ENCODE peak calls at places on chromosomes 6 and 20, in four cellular contexts. L is heart left ventricle, D is adrenal gland, O is A549. V is an unnamed sample.

GRCh38 chr6:39882567-39882953 is 51.7 kb downstream of the MOCS1 start:
- DNase-seq in L (peak; percentile 69), D (peak; percentile 72), O (no peak), V (no peak)

GRCh38 chr6:25174678-25175077 is 104.5 kb upstream of the CARMIL1 start:
- DNase-seq in L (no peak), D (no peak), O (no peak), V (no peak)

GRCh38 chr6:2940851-2941250 is 30.5 kb downstream of the SERPINB6 start:
- DNase-seq in L (no peak), D (no peak), O (no peak), V (no peak)

GRCh38 chr6:84764332-84765049 is at the start of gene TBX18:
- DNase-seq in L (peak; percentile 91), D (peak; percentile 71), O (peak; percentile 98), V (peak; percentile 87)

GRCh38 chr6:81998432-81998831 is 246.0 kb upstream of the TENT5A start:
- DNase-seq in L (no peak), D (no peak), O (no peak), V (no peak)

GRCh38 chr6:139148557-139149220 is 13.8 kb downstream of the HECA start:
- DNase-seq in L (no peak), D (no peak), O (no peak), V (no peak)

GRCh38 chr6:37122861-37123260 is 47.1 kb upstream of the PIM1 start:
- DNase-seq in L (no peak), D (no peak), O (no peak), V (no peak)

GRCh38 chr6:127162808-127163207 is 44.3 kb downstream of the RSPO3 start:
- DNase-seq in L (no peak), D (no peak), O (no peak), V (no peak)

GRCh38 chr6:86723729-86724128 is 213.6 kb upstream of the HTR1E start:
- DNase-seq in L (no peak), D (no peak), O (peak; percentile 12), V (no peak)

GRCh38 chr6:45507156-45507555 is 129.4 kb upstream of the SUPT3H start:
- DNase-seq in L (no peak), D (no peak), O (no peak), V (no peak)

GRCh38 chr6:115004982-115005381 is 662.2 kb upstream of the HS3ST5 start:
- DNase-seq in L (no peak), D (no peak), O (no peak), V (no peak)

GRCh38 chr6:82259389-82259788 is 11.8 kb upstream of the IBTK start:
- DNase-seq in L (no peak), D (no peak), O (no peak), V (no peak)

GRCh38 chr6:38612386-38612965 is 27.3 kb downstream of the BTBD9 start:
- DNase-seq in L (no peak), D (no peak), O (peak; percentile 0), V (no peak)

GRCh38 chr6:166743415-166743814 is 116.4 kb upstream of the RPS6KA2 start:
- DNase-seq in L (no peak), D (no peak), O (no peak), V (no peak)

GRCh38 chr6:21744321-21744720 is 150.8 kb downstream of the SOX4 start:
- DNase-seq in L (no peak), D (no peak), O (no peak), V (no peak)

GRCh38 chr6:17292600-17293133 is 11.5 kb downstream of the RBM24 start:
- DNase-seq in L (no peak), D (no peak), O (no peak), V (no peak)

GRCh38 chr20:37316116-37316774 is 26.8 kb downstream of the MANBAL start:
- DNase-seq in L (no peak), D (no peak), O (no peak), V (peak; percentile 80)

GRCh38 chr6:137217801-137218472 is 1.2 kb downstream of the IFNGR1 start:
- DNase-seq in L (peak; percentile 24), D (peak; percentile 61), O (no peak), V (peak; percentile 78)

GRCh38 chr20:8094415-8094818 is 37.6 kb upstream of the PLCB1 start:
- DNase-seq in L (peak; percentile 62), D (peak; percentile 64), O (peak; percentile 26), V (peak; percentile 22)

GRCh38 chr20:64228751-64229518 is 26.6 kb upstream of the PCMTD2 start:
- DNase-seq in L (no peak), D (no peak), O (no peak), V (no peak)

GRCh38 chr20:49501917-49502316 is 19.4 kb upstream of the KCNB1 start:
- DNase-seq in L (no peak), D (no peak), O (peak; percentile 60), V (no peak)

GRCh38 chr6:54916858-54917257 is 70.3 kb downstream of the FAM83B start:
- DNase-seq in L (no peak), D (no peak), O (peak; percentile 32), V (no peak)

GRCh38 chr20:38230957-38231785 is 29.4 kb downstream of the KIAA1755 start:
- DNase-seq in L (no peak), D (no peak), O (no peak), V (no peak)

GRCh38 chr6:70886661-70887060 is 70.2 kb downstream of the B3GAT2 start:
- DNase-seq in L (no peak), D (no peak), O (no peak), V (no peak)

GRCh38 chr20:25081065-25081729 is 744 bp downstream of the VSX1 start:
- DNase-seq in L (no peak), D (no peak), O (no peak), V (no peak)

GRCh38 chr20:17992224-17992637 is 23.4 kb downstream of the MGME1 start:
- DNase-seq in L (no peak), D (no peak), O (no peak), V (no peak)

GRCh38 chr6:107819976-107820551 is 4.0 kb downstream of the SCML4 start:
- DNase-seq in L (no peak), D (no peak), O (no peak), V (peak; percentile 41)

GRCh38 chr6:78436335-78436734 is 431.0 kb upstream of the IRAK1BP1 start:
- DNase-seq in L (no peak), D (no peak), O (peak; percentile 10), V (no peak)

GRCh38 chr6:53671111-53671510 is 5.6 kb upstream of the KLHL31 start:
- DNase-seq in L (no peak), D (no peak), O (no peak), V (no peak)

GRCh38 chr6:48664850-48665249 is 553.9 kb upstream of the PTCHD4 start:
- DNase-seq in L (no peak), D (no peak), O (no peak), V (no peak)

GRCh38 chr6:4133941-4134838 is 1.2 kb downstream of the ECI2 start:
- DNase-seq in L (peak; percentile 21), D (no peak), O (no peak), V (peak; percentile 56)

GRCh38 chr6:4139272-4139671 is 3.9 kb upstream of the ECI2 start:
- DNase-seq in L (no peak), D (no peak), O (no peak), V (no peak)

GRCh38 chr6:4136354-4136831 is 1.0 kb upstream of the ECI2 start:
- DNase-seq in L (no peak), D (no peak), O (no peak), V (no peak)

GRCh38 chr6:4134841-4135664 is at the start of gene ECI2:
- DNase-seq in L (peak; percentile 73), D (peak; percentile 86), O (peak; percentile 69), V (peak; percentile 37)

DNA sequence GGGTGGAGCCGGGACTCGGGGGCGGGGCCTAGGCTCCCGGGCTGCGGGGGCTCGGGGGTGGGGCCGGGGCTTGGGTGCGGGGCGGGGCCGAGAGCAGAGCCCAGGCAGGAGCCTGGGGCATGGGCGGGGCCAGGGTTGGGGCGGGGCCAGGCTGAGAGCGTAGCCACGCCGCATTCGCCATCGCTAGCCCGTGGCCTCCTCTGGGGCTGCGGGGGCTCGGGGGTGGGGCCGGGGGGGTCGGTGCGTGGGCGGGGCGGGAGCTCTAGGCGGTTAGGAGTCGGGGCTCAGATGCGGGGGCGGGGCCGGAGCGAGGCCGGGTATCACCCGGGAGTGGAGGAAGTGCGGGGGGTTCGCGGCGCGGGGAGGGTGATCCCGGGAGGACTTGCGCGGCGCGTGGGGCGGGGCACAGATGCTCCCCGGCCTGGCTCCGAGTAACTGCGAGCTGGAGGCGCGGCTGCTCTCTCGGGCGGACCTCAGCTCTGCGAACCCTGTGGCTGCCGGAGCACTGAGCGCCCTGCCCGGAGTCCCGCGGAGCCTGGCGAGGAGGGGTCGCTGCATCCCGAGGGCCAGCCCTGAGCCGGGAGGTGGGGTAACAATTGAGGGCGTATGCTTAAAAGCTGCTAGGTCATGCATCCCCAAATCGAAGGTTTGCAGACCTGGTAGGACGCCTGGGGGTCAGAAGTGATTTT is 434 bp upstream of the ECI2 start:
- DNase-seq in L (peak; percentile 98), D (peak; percentile 99), O (peak; percentile 90), V (peak; percentile 98)
- TF ChIP-seq POLR2A in L (no peak), D (peak; percentile 92), O (peak; percentile 81), V (peak; percentile 35)

DNA sequence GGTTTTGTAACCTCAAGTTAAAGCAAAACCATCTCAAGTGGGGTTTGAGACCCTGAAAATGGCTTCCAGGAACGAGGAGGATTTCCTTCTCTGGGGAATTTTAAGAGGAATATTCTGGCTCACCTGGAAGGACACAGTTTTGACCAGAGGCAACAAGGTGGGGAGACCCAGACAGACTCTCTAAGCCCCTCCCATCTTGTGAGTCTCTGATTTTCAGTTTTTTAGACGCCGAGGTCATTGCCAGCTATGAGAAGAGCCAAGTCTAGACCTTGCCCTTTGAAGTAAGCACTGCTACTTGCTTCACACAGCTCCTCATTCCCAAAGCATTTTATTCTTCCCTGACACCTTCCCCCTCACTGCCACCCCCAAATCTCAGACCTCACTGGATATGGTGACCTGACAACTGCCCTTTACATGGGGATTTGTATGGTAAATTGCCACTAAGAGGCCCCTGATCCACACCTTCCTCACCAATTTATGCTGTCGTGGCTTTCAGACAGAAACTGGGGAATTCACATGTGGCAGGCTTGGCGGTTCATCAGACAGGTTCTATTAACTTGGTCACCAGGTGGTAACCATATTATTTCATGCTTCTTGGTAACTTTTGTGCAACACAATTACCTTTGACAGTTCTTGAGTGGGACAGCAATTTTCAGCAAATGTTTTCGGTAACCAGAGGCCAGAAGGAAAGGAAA is 116.2 kb downstream of the ISM1 start:
- DNase-seq in L (no peak), D (no peak), O (peak; percentile 69), V (no peak)
- H3K4me3 ChIP-seq in L (no peak overlapping the region), D (no peak overlapping the region), O (peak overlapping the region; percentile 9), V (no peak overlapping the region)

DNA sequence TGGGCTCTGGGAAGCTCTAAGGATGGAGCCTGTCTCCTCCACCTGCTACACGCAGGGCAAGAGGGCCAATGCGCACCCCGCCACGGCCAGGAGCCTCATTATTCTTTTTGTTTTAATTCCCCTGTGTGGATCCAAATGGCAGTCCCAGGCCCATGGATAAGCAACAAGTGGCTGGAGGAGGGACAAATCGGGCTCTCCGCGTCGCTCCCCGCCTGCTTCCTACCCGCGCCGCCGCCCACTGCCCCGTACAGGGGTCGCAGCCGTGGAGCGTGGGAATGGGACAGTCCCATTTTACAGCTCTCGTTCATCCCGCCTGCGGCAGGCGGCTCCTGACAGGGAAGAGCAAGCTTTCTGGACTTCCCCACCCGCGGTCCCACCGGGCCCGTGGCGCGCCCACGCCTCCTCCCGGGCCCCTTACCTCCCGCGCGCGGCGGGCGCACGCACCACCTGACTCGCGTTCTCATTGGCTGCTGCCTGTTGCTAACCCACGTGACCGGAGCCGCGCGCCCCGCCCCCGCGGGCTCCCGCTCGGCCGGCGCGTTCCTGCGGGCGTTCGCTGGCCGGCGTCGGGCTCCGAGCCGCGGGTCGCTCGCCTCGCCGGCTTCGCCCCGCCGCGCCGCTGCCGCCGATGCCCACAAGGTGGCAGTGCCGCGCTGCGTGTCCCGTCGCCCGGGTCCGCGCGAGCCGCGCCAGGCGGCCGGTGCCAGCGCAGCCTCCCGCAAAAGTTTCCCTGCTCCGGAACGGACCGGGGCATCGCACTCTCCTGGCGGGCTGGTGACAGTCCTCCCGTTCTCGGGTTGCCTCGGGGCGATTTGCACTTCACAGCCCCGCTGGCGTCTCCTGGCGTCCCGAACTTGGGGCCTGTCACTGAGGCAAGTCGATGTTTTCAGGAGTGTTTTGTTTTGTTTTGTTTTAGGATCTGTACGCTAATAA is 93.4 kb downstream of the CD83 start:
- DNase-seq in L (peak; percentile 96), D (peak; percentile 93), O (peak; percentile 84), V (peak; percentile 97)
- TF ChIP-seq POLR2A in L (no peak), D (peak; percentile 54), O (peak; percentile 62), V (peak; percentile 65)

GRCh38 chr6:149181304-149181703 is 136.2 kb upstream of the TAB2 start:
- DNase-seq in L (no peak), D (no peak), O (no peak), V (no peak)
- H3K4me3 ChIP-seq in L (no peak overlapping the region), D (no peak overlapping the region), O (no peak overlapping the region), V (no peak overlapping the region)

V was measured in Peyer's patch.